ENCODE peak calls at places on chromosomes 3 and 15, in nine cellular contexts. K, R, E, T, D, O, I, C and Q are unnamed samples.

GRCh38 chr3:119195911-119196310 is 22.5 kb downstream of the UPK1B start:
- DNase-seq in C (no peak), R (no peak), K (no peak), D (peak), I (peak), E (no peak), O (no peak), T (no peak), Q (no peak)

GRCh38 chr3:71208273-71209095 is 375.0 kb downstream of the FOXP1 start:
- DNase-seq in C (no peak), K (no peak), R (no peak), I (no peak), E (no peak), T (no peak), O (no peak), D (peak), Q (no peak)

GRCh38 chr3:24829632-24830229 is 335.1 kb upstream of the THRB start:
- DNase-seq in C (no peak), K (no peak), I (peak), D (peak), O (no peak), E (no peak), R (peak), T (no peak), Q (no peak)

GRCh38 chr15:48266029-48266428 is 59.9 kb downstream of the SLC12A1 start:
- DNase-seq in C (no peak), R (no peak), I (no peak), D (peak), E (no peak), T (no peak), K (no peak), O (no peak), Q (no peak)

GRCh38 chr3:194395201-194395600 is 3.9 kb downstream of the GP5 start:
- DNase-seq in C (no peak), O (no peak), I (no peak), K (no peak), T (no peak), E (no peak), R (no peak), D (no peak), Q (no peak)

GRCh38 chr3:126939347-126939735 is 43.6 kb upstream of the PLXNA1 start:
- DNase-seq in K (no peak), E (no peak), R (peak), C (no peak), D (peak), I (no peak), O (no peak), T (no peak), Q (no peak)

GRCh38 chr3:171351676-171352075 is 108.5 kb downstream of the TNIK start:
- DNase-seq in E (peak), K (no peak), I (peak), T (no peak), D (no peak), C (no peak), R (peak), O (no peak), Q (no peak)

GRCh38 chr15:55738715-55739114 is 4.2 kb downstream of the PRTG start:
- DNase-seq in D (peak), C (no peak), T (no peak), O (no peak), K (no peak), E (no peak), I (no peak), R (no peak), Q (no peak)

GRCh38 chr3:172982731-172983364 is 158.2 kb downstream of the SPATA16 start:
- DNase-seq in O (no peak), D (peak), C (no peak), R (no peak), I (peak), E (no peak), T (no peak), K (no peak), Q (no peak)